ENCODE peak calls at places on chromosomes 6 and 20, in ten cellular contexts. P is cardiac septum, U is NCI-H1092 treated with DMSO at 0.1 percent for 48 hours, W is AG08396, D is GM03348, A is DMS53, Q is Karpas-422, R is RPMI7951, F is fibroblast of pulmonary artery, O is AG10803. B is an unnamed sample.

GRCh38 chr6:125952764-125953501 is 3.6 kb upstream of the HINT3 start:
- DNase-seq in O (peak), A (peak), U (no peak), P (no peak), F (peak), D (peak), Q (peak), W (peak), R (peak), B (no peak)

GRCh38 chr6:168075216-168075615 is 3.8 kb downstream of the FRMD1 start:
- DNase-seq in O (no peak), P (no peak), Q (no peak), R (no peak), F (no peak), U (no peak), D (no peak), A (no peak), W (no peak), B (no peak)

GRCh38 chr6:122778961-122779671 is 400 bp upstream of the FABP7 start:
- DNase-seq in D (no peak), R (peak), U (no peak), Q (no peak), P (no peak), A (no peak), F (no peak), O (no peak), W (no peak), B (peak)

GRCh38 chr20:38640486-38640885 is 38.9 kb downstream of the ARHGAP40 start:
- DNase-seq in W (no peak), O (no peak), D (no peak), P (no peak), Q (no peak), U (no peak), F (no peak), A (no peak), R (no peak), B (no peak)

GRCh38 chr6:133973109-133973971 is 20.3 kb downstream of the TBPL1 start:
- DNase-seq in A (peak), F (peak), P (no peak), D (peak), U (peak), R (peak), Q (peak), O (peak), W (no peak), B (no peak)

GRCh38 chr6:24064106-24064505 is 61.9 kb upstream of the NRSN1 start:
- DNase-seq in A (peak), P (no peak), F (no peak), W (no peak), R (no peak), D (no peak), Q (peak), U (peak), O (no peak), B (no peak)

GRCh38 chr6:168417158-168417557 is 23.8 kb upstream of the SMOC2 start:
- DNase-seq in W (no peak), O (no peak), Q (no peak), D (no peak), P (no peak), A (peak), U (peak), R (no peak), F (no peak), B (no peak)

GRCh38 chr6:139334791-139335446 is 39.5 kb downstream of the CITED2 start:
- DNase-seq in A (no peak), R (peak), U (no peak), D (peak), W (peak), Q (peak), P (no peak), O (peak), F (peak), B (peak)

GRCh38 chr6:169490830-169491229 is 211.0 kb downstream of the WDR27 start:
- DNase-seq in O (peak), P (no peak), A (no peak), W (no peak), U (no peak), Q (no peak), D (peak), F (peak), R (no peak), B (peak)

GRCh38 chr6:84791233-84791632 is 26.8 kb upstream of the TBX18 start:
- DNase-seq in Q (no peak), O (peak), D (peak), U (no peak), P (no peak), R (peak), F (peak), W (no peak), A (no peak), B (no peak)

GRCh38 chr6:6512711-6513110 is 75.8 kb upstream of the LY86 start:
- DNase-seq in Q (no peak), A (no peak), U (no peak), D (no peak), W (no peak), O (no peak), F (no peak), R (no peak), P (no peak), B (no peak)

GRCh38 chr6:14066782-14067406 is 50.7 kb upstream of the CD83 start:
- DNase-seq in O (peak), A (peak), Q (peak), D (peak), W (peak), F (peak), P (no peak), R (peak), U (peak), B (peak)

GRCh38 chr6:16334671-16335070 is 96.3 kb downstream of the GMPR start:
- DNase-seq in W (peak), D (peak), R (peak), O (peak), Q (no peak), U (no peak), F (peak), A (no peak), P (no peak), B (peak)

GRCh38 chr6:150186129-150186898 is 43.5 kb downstream of the PPP1R14C start:
- DNase-seq in Q (no peak), A (no peak), D (no peak), U (no peak), P (no peak), F (no peak), W (no peak), O (no peak), R (no peak), B (no peak)

GRCh38 chr6:137661601-137662000 is 167.4 kb upstream of the OLIG3 start:
- DNase-seq in D (peak), A (peak), P (no peak), U (no peak), W (no peak), O (peak), Q (peak), F (peak), R (peak), B (no peak)

GRCh38 chr6:114739656-114740055 is 396.8 kb upstream of the HS3ST5 start:
- DNase-seq in R (no peak), P (no peak), W (no peak), F (no peak), A (peak), O (no peak), U (peak), D (no peak), Q (no peak), B (no peak)

GRCh38 chr20:46914789-46915359 is 20.2 kb downstream of the EYA2 start:
- DNase-seq in U (no peak), W (peak), A (no peak), O (peak), D (peak), R (no peak), F (no peak), Q (no peak), P (no peak), B (no peak)

GRCh38 chr6:170279977-170280688 is 10.7 kb downstream of the DLL1 start:
- DNase-seq in O (peak), F (no peak), P (peak), D (peak), U (peak), R (no peak), A (peak), W (peak), Q (peak), B (no peak)

GRCh38 chr20:61640171-61640570 is 388.1 kb downstream of the CDH4 start:
- DNase-seq in O (peak), W (no peak), R (peak), F (no peak), Q (no peak), D (peak), A (no peak), U (no peak), P (no peak), B (peak)

GRCh38 chr6:43943099-43943766 is 173.2 kb downstream of the VEGFA start:
- DNase-seq in U (no peak), O (no peak), A (no peak), D (no peak), Q (no peak), W (no peak), P (peak), R (no peak), F (no peak), B (no peak)

GRCh38 chr20:57393321-57394086 is 2.3 kb downstream of the RBM38 start:
- DNase-seq in D (no peak), U (peak), F (no peak), W (no peak), P (no peak), O (no peak), R (no peak), A (peak), Q (peak), B (no peak)

GRCh38 chr6:126720326-126720725 is 380.4 kb downstream of the CENPW start:
- DNase-seq in W (no peak), F (peak), U (no peak), R (no peak), O (no peak), P (no peak), Q (no peak), A (no peak), D (no peak), B (peak)

GRCh38 chr6:90216081-90216977 is 80.3 kb downstream of the BACH2 start:
- DNase-seq in U (no peak), D (no peak), F (no peak), Q (peak), W (no peak), O (peak), A (peak), R (peak), P (no peak), B (peak)

GRCh38 chr6:148272084-148272483 is 70.6 kb upstream of the SASH1 start:
- DNase-seq in R (peak), P (no peak), W (peak), A (no peak), D (peak), O (peak), F (peak), U (no peak), Q (no peak), B (peak)

GRCh38 chr6:125985522-125985921 is 818 bp upstream of the TRMT11 start:
- DNase-seq in R (no peak), A (peak), P (no peak), U (no peak), F (no peak), D (no peak), W (no peak), Q (no peak), O (no peak), B (no peak)

GRCh38 chr6:131747821-131748353 is 37.1 kb upstream of the CTAGE9 start:
- DNase-seq in F (no peak), R (no peak), U (no peak), D (no peak), O (no peak), P (no peak), A (no peak), W (no peak), Q (no peak), B (no peak)

GRCh38 chr6:116051244-116051643 is 9.4 kb downstream of the FRK start:
- DNase-seq in P (no peak), U (no peak), O (no peak), F (no peak), A (no peak), R (no peak), Q (no peak), W (no peak), D (no peak), B (no peak)

GRCh38 chr6:150464966-150465365 is 96.2 kb downstream of the IYD start:
- DNase-seq in W (no peak), A (no peak), U (no peak), D (no peak), O (no peak), P (no peak), F (no peak), Q (no peak), R (no peak), B (no peak)

GRCh38 chr6:2918936-2919335 is 15.8 kb upstream of the SERPINB9 start:
- DNase-seq in U (no peak), A (no peak), F (no peak), W (no peak), P (no peak), Q (no peak), R (no peak), D (no peak), O (no peak), B (no peak)

GRCh38 chr6:44237021-44237812 is 9.7 kb upstream of the HSP90AB1 start:
- DNase-seq in Q (peak), O (peak), F (peak), A (peak), U (peak), D (peak), P (peak), R (peak), W (peak), B (peak)

GRCh38 chr6:167162591-167162990 is 4.8 kb upstream of the GPR31 start:
- DNase-seq in Q (peak), F (no peak), O (no peak), R (no peak), A (no peak), P (no peak), D (no peak), W (no peak), U (no peak), B (no peak)

GRCh38 chr20:45469336-45470261 is at the start of gene WFDC2:
- DNase-seq in P (no peak), R (no peak), W (no peak), O (no peak), Q (no peak), D (no peak), U (peak), F (no peak), A (peak), B (no peak)

GRCh38 chr6:106692112-106692822 is 62.9 kb downstream of the QRSL1 start:
- DNase-seq in P (no peak), W (peak), R (peak), A (peak), D (peak), O (peak), Q (no peak), U (peak), F (peak), B (peak)

GRCh38 chr6:142927904-142928303 is 17.1 kb downstream of the HIVEP2 start:
- DNase-seq in Q (no peak), W (no peak), F (peak), P (no peak), D (no peak), A (peak), O (no peak), R (peak), U (no peak), B (no peak)

GRCh38 chr6:24313477-24314141 is 44.2 kb downstream of the DCDC2 start:
- DNase-seq in Q (no peak), W (no peak), P (no peak), U (no peak), O (peak), A (no peak), R (peak), F (peak), D (peak), B (peak)